ENCODE peak calls at places on chromosomes 16 and 17, in ten cellular contexts. P is neural crest cell; X is stimulated activated CD4-positive, alpha-beta T cell treated with anti-CD3 and anti-CD28 coated beads, Interleukin-12 subunit alpha, Interleukin-12 subunit beta, amount 100 ng/mL, for 48 hours; J is Calu3; M is adrenal gland; G is kidney tubule cell; R is HCT116; K is ACHN; L is astrocyte of the cerebellum; H is HEK293T. C is an unnamed sample.

GRCh38 chr16:77807071-77807470 is 18.7 kb downstream of the VAT1L start:
- DNase-seq in K (no peak), M (no peak), P (no peak), L (no peak), G (no peak), R (no peak), J (no peak), X (no peak), H (no peak), C (no peak)

GRCh38 chr17:39626671-39627169 is at the start of gene PPP1R1B:
- DNase-seq in M (no peak), L (no peak), R (no peak), P (no peak), J (no peak), H (no peak), K (no peak), G (no peak), X (no peak), C (no peak)

GRCh38 chr16:74825941-74826340 is 51.3 kb upstream of the FA2H start:
- DNase-seq in R (no peak), P (no peak), G (no peak), X (no peak), K (no peak), M (no peak), L (no peak), H (no peak), J (no peak), C (no peak)

GRCh38 chr16:62760398-62760797 is 724.2 kb upstream of the CDH8 start:
- DNase-seq in J (no peak), M (no peak), K (no peak), H (no peak), P (no peak), L (no peak), R (no peak), X (no peak), G (no peak), C (no peak)

GRCh38 chr16:85390511-85391174 is 222.5 kb upstream of the GSE1 start:
- DNase-seq in R (peak; percentile 66), P (no peak), L (peak; percentile 79), X (no peak), J (peak; percentile 64), H (peak; percentile 60), G (peak; percentile 88), K (peak; percentile 96), M (peak; percentile 97), C (peak; percentile 90)

GRCh38 chr17:76727745-76728456 is 1.3 kb downstream of the METTL23 start:
- DNase-seq in R (no peak), G (peak; percentile 72), J (no peak), P (no peak), M (peak; percentile 37), H (no peak), K (peak; percentile 74), L (no peak), X (no peak), C (no peak)

GRCh38 chr16:3456374-3456773 is 12.9 kb downstream of the NAA60 start:
- DNase-seq in P (no peak), X (no peak), K (no peak), L (no peak), J (no peak), M (no peak), H (no peak), R (no peak), G (no peak), C (no peak)

GRCh38 chr16:74309789-74310781 is 13.5 kb downstream of the PSMD7 start:
- DNase-seq in H (peak; percentile 64), L (peak; percentile 36), P (no peak), J (peak; percentile 38), X (no peak), R (peak; percentile 41), K (peak; percentile 68), M (peak; percentile 47), G (peak; percentile 65), C (peak; percentile 50)

GRCh38 chr16:74291176-74291575 is 5.4 kb upstream of the PSMD7 start:
- DNase-seq in J (no peak), H (no peak), R (no peak), P (no peak), G (no peak), X (no peak), M (no peak), L (no peak), K (no peak), C (no peak)

GRCh38 chr16:73014768-73015167 is 33.2 kb downstream of the ZFHX3 start:
- DNase-seq in H (no peak), K (no peak), L (no peak), M (no peak), J (no peak), R (no peak), G (no peak), X (no peak), P (no peak), C (no peak)

GRCh38 chr16:75931043-75931442 is 204.8 kb upstream of the CPHXL start:
- DNase-seq in R (no peak), X (no peak), G (peak; percentile 10), J (no peak), H (no peak), P (no peak), M (no peak), K (no peak), L (peak; percentile 81), C (no peak)

GRCh38 chr17:28488154-28488883 is 14.9 kb downstream of the SLC13A2 start:
- DNase-seq in J (peak; percentile 36), P (no peak), X (no peak), K (peak; percentile 12), R (no peak), H (no peak), L (no peak), G (no peak), M (no peak), C (peak; percentile 79)

GRCh38 chr16:23383881-23384280 is 69.1 kb downstream of the COG7 start:
- DNase-seq in X (no peak), M (no peak), L (no peak), K (no peak), G (no peak), H (no peak), P (no peak), J (no peak), R (no peak), C (no peak)

GRCh38 chr17:16975744-16976625 is 4.1 kb upstream of the TNFRSF13B start:
- DNase-seq in K (no peak), X (no peak), L (no peak), P (no peak), M (no peak), J (no peak), G (no peak), H (no peak), R (no peak), C (no peak)

GRCh38 chr17:28494445-28495188 is 11.5 kb upstream of the FOXN1 start:
- DNase-seq in G (peak; percentile 65), R (peak; percentile 27), L (peak; percentile 24), M (peak; percentile 71), P (peak; percentile 91), K (peak; percentile 66), H (peak; percentile 78), X (peak; percentile 69), J (peak; percentile 90), C (peak; percentile 93)

GRCh38 chr17:49898547-49899490 is 51.0 kb upstream of the TAC4 start:
- DNase-seq in P (no peak), G (peak; percentile 32), X (no peak), J (peak; percentile 50), L (no peak), M (peak; percentile 45), R (peak; percentile 48), H (peak; percentile 37), K (peak; percentile 26), C (peak; percentile 84)

GRCh38 chr16:21301895-21302291 is 23.8 kb upstream of the CRYM start:
- DNase-seq in J (no peak), L (no peak), H (no peak), M (no peak), P (no peak), K (peak; percentile 29), R (no peak), X (no peak), G (no peak), C (no peak)

GRCh38 chr16:31085371-31085770 is 3.4 kb downstream of the PRSS53 start:
- DNase-seq in L (no peak), X (no peak), K (no peak), M (no peak), J (no peak), P (no peak), R (no peak), H (no peak), G (no peak), C (no peak)

GRCh38 chr17:69143683-69144231 is 2.1 kb upstream of the ABCA6 start:
- DNase-seq in H (no peak), J (no peak), L (no peak), G (no peak), K (no peak), P (no peak), R (no peak), M (no peak), X (no peak), C (no peak)